ENCODE peak calls at places on chromosomes 5 and 9, in four cellular contexts. One of them, this sample, is unnamed.

GRCh38 chr9:28598396-28598795 is 1025.1 kb upstream of the C9orf72 start:
- DNase-seq in SW480: no peak
- DNase-seq in DMS 273 treated with DMSO at 0.1 percent for 48 hours: no peak
- DNase-seq in posterior cingulate gyrus: peak
- DNase-seq in this sample: peak

GRCh38 chr9:93124793-93125192 is 9.3 kb downstream of the NINJ1 start:
- DNase-seq in SW480: no peak
- DNase-seq in posterior cingulate gyrus: no peak
- DNase-seq in DMS 273 treated with DMSO at 0.1 percent for 48 hours: no peak
- DNase-seq in this sample: peak

GRCh38 chr5:170603578-170604565 is 100.1 kb downstream of the KCNIP1 start:
- DNase-seq in SW480: peak
- DNase-seq in posterior cingulate gyrus: no peak
- DNase-seq in DMS 273 treated with DMSO at 0.1 percent for 48 hours: peak
- DNase-seq in this sample: peak

GRCh38 chr5:149153751-149154610 is 12.7 kb downstream of the ABLIM3 start:
- DNase-seq in posterior cingulate gyrus: no peak
- DNase-seq in SW480: peak
- DNase-seq in DMS 273 treated with DMSO at 0.1 percent for 48 hours: peak
- DNase-seq in this sample: no peak

GRCh38 chr5:75335952-75336624 is 932 bp upstream of the HMGCR start:
- DNase-seq in DMS 273 treated with DMSO at 0.1 percent for 48 hours: peak
- DNase-seq in SW480: peak
- DNase-seq in posterior cingulate gyrus: no peak
- DNase-seq in this sample: peak

GRCh38 chr5:27472000-27472763 is 433.8 kb upstream of the CDH9 start:
- DNase-seq in posterior cingulate gyrus: no peak
- DNase-seq in DMS 273 treated with DMSO at 0.1 percent for 48 hours: no peak
- DNase-seq in SW480: peak
- DNase-seq in this sample: peak

GRCh38 chr5:75933489-75933888 is 149.7 kb upstream of the SV2C start:
- DNase-seq in posterior cingulate gyrus: no peak
- DNase-seq in SW480: no peak
- DNase-seq in DMS 273 treated with DMSO at 0.1 percent for 48 hours: peak
- DNase-seq in this sample: no peak

GRCh38 chr9:120642129-120642528 is 62.2 kb upstream of the CDK5RAP2 start:
- DNase-seq in SW480: no peak
- DNase-seq in DMS 273 treated with DMSO at 0.1 percent for 48 hours: no peak
- DNase-seq in posterior cingulate gyrus: no peak
- DNase-seq in this sample: no peak